ENCODE peak calls at places on chromosomes 16 and 17, in nine cellular contexts. One of them, this sample, is unnamed.

GRCh38 chr16:1308036-1308976 is 1.1 kb upstream of the UBE2I start:
- DNase-seq in ureter: no peak
- DNase-seq in RPMI7951: peak; percentile 61
- DNase-seq in activated CD8-positive, alpha-beta memory T cell treated with anti-CD3 and anti-CD28 coated beads, Interleukin-2, amount 10 ng/mL, durations not matched to agents 7 days and 5 days: no peak
- DNase-seq in stimulated activated CD4-positive, alpha-beta T cell treated with anti-CD3 and anti-CD28 coated beads, Interleukin-1b, Interleukin-23, amount 100 ng/mL, for 24 hours: no peak
- DNase-seq in lower lobe of right lung: no peak
- DNase-seq in activated T-helper 1 cell treated with anti-CD3 and anti-CD28 coated beads, Interleukin-12 subunit alpha, Interleukin-12 subunit beta, Interleukin-2, Interleukin-4 antibody, amounts not matched to agents 30 ng/mL and 10 ng/mL and 1 ng/mL, durations not matched to agents 14 hours and 24 hours and 36 hours: no peak
- DNase-seq in AML-193: no peak
- DNase-seq in testis: no peak
- DNase-seq in this sample: no peak

GRCh38 chr17:360141-360705 is 7.6 kb upstream of the RPH3AL start:
- DNase-seq in activated T-helper 1 cell treated with anti-CD3 and anti-CD28 coated beads, Interleukin-12 subunit alpha, Interleukin-12 subunit beta, Interleukin-2, Interleukin-4 antibody, amounts not matched to agents 30 ng/mL and 10 ng/mL and 1 ng/mL, durations not matched to agents 14 hours and 24 hours and 36 hours: no peak
- DNase-seq in lower lobe of right lung: no peak
- DNase-seq in testis: no peak
- DNase-seq in stimulated activated CD4-positive, alpha-beta T cell treated with anti-CD3 and anti-CD28 coated beads, Interleukin-1b, Interleukin-23, amount 100 ng/mL, for 24 hours: no peak
- DNase-seq in RPMI7951: no peak
- DNase-seq in activated CD8-positive, alpha-beta memory T cell treated with anti-CD3 and anti-CD28 coated beads, Interleukin-2, amount 10 ng/mL, durations not matched to agents 7 days and 5 days: no peak
- DNase-seq in AML-193: no peak
- DNase-seq in ureter: no peak
- DNase-seq in this sample: no peak

GRCh38 chr16:1938316-1938715 is 4.7 kb downstream of the MSRB1 start:
- DNase-seq in ureter: peak; percentile 41
- DNase-seq in AML-193: peak; percentile 63
- DNase-seq in activated T-helper 1 cell treated with anti-CD3 and anti-CD28 coated beads, Interleukin-12 subunit alpha, Interleukin-12 subunit beta, Interleukin-2, Interleukin-4 antibody, amounts not matched to agents 30 ng/mL and 10 ng/mL and 1 ng/mL, durations not matched to agents 14 hours and 24 hours and 36 hours: no peak
- DNase-seq in activated CD8-positive, alpha-beta memory T cell treated with anti-CD3 and anti-CD28 coated beads, Interleukin-2, amount 10 ng/mL, durations not matched to agents 7 days and 5 days: no peak
- DNase-seq in RPMI7951: no peak
- DNase-seq in testis: no peak
- DNase-seq in stimulated activated CD4-positive, alpha-beta T cell treated with anti-CD3 and anti-CD28 coated beads, Interleukin-1b, Interleukin-23, amount 100 ng/mL, for 24 hours: no peak
- DNase-seq in lower lobe of right lung: peak; percentile 73
- DNase-seq in this sample: no peak

GRCh38 chr16:84947022-84947421 is 64.3 kb downstream of the ZDHHC7 start:
- DNase-seq in RPMI7951: no peak
- DNase-seq in stimulated activated CD4-positive, alpha-beta T cell treated with anti-CD3 and anti-CD28 coated beads, Interleukin-1b, Interleukin-23, amount 100 ng/mL, for 24 hours: no peak
- DNase-seq in ureter: peak; percentile 73
- DNase-seq in AML-193: no peak
- DNase-seq in activated CD8-positive, alpha-beta memory T cell treated with anti-CD3 and anti-CD28 coated beads, Interleukin-2, amount 10 ng/mL, durations not matched to agents 7 days and 5 days: no peak
- DNase-seq in testis: peak; percentile 75
- DNase-seq in lower lobe of right lung: no peak
- DNase-seq in activated T-helper 1 cell treated with anti-CD3 and anti-CD28 coated beads, Interleukin-12 subunit alpha, Interleukin-12 subunit beta, Interleukin-2, Interleukin-4 antibody, amounts not matched to agents 30 ng/mL and 10 ng/mL and 1 ng/mL, durations not matched to agents 14 hours and 24 hours and 36 hours: no peak
- DNase-seq in this sample: peak; percentile 34

GRCh38 chr17:72336026-72336803 is 215.4 kb downstream of the SOX9 start:
- DNase-seq in activated CD8-positive, alpha-beta memory T cell treated with anti-CD3 and anti-CD28 coated beads, Interleukin-2, amount 10 ng/mL, durations not matched to agents 7 days and 5 days: no peak
- DNase-seq in activated T-helper 1 cell treated with anti-CD3 and anti-CD28 coated beads, Interleukin-12 subunit alpha, Interleukin-12 subunit beta, Interleukin-2, Interleukin-4 antibody, amounts not matched to agents 30 ng/mL and 10 ng/mL and 1 ng/mL, durations not matched to agents 14 hours and 24 hours and 36 hours: no peak
- DNase-seq in stimulated activated CD4-positive, alpha-beta T cell treated with anti-CD3 and anti-CD28 coated beads, Interleukin-1b, Interleukin-23, amount 100 ng/mL, for 24 hours: no peak
- DNase-seq in AML-193: no peak
- DNase-seq in lower lobe of right lung: no peak
- DNase-seq in RPMI7951: no peak
- DNase-seq in testis: no peak
- DNase-seq in ureter: no peak
- DNase-seq in this sample: no peak

GRCh38 chr17:19672009-19672837 is 23.7 kb downstream of the ALDH3A2 start:
- DNase-seq in activated CD8-positive, alpha-beta memory T cell treated with anti-CD3 and anti-CD28 coated beads, Interleukin-2, amount 10 ng/mL, durations not matched to agents 7 days and 5 days: no peak
- DNase-seq in RPMI7951: peak; percentile 31
- DNase-seq in activated T-helper 1 cell treated with anti-CD3 and anti-CD28 coated beads, Interleukin-12 subunit alpha, Interleukin-12 subunit beta, Interleukin-2, Interleukin-4 antibody, amounts not matched to agents 30 ng/mL and 10 ng/mL and 1 ng/mL, durations not matched to agents 14 hours and 24 hours and 36 hours: no peak
- DNase-seq in AML-193: no peak
- DNase-seq in lower lobe of right lung: no peak
- DNase-seq in testis: no peak
- DNase-seq in stimulated activated CD4-positive, alpha-beta T cell treated with anti-CD3 and anti-CD28 coated beads, Interleukin-1b, Interleukin-23, amount 100 ng/mL, for 24 hours: no peak
- DNase-seq in ureter: peak; percentile 54
- DNase-seq in this sample: peak; percentile 59

GRCh38 chr17:28727727-28728363 is 743 bp upstream of the NEK8 start:
- DNase-seq in stimulated activated CD4-positive, alpha-beta T cell treated with anti-CD3 and anti-CD28 coated beads, Interleukin-1b, Interleukin-23, amount 100 ng/mL, for 24 hours: peak; percentile 81
- DNase-seq in activated CD8-positive, alpha-beta memory T cell treated with anti-CD3 and anti-CD28 coated beads, Interleukin-2, amount 10 ng/mL, durations not matched to agents 7 days and 5 days: peak; percentile 92
- DNase-seq in testis: peak; percentile 56
- DNase-seq in lower lobe of right lung: peak; percentile 64
- DNase-seq in AML-193: peak; percentile 62
- DNase-seq in ureter: peak; percentile 68
- DNase-seq in activated T-helper 1 cell treated with anti-CD3 and anti-CD28 coated beads, Interleukin-12 subunit alpha, Interleukin-12 subunit beta, Interleukin-2, Interleukin-4 antibody, amounts not matched to agents 30 ng/mL and 10 ng/mL and 1 ng/mL, durations not matched to agents 14 hours and 24 hours and 36 hours: peak; percentile 85
- DNase-seq in RPMI7951: peak; percentile 48
- DNase-seq in this sample: no peak

GRCh38 chr17:43584666-43585102 is 38.5 kb upstream of the ETV4 start:
- DNase-seq in activated T-helper 1 cell treated with anti-CD3 and anti-CD28 coated beads, Interleukin-12 subunit alpha, Interleukin-12 subunit beta, Interleukin-2, Interleukin-4 antibody, amounts not matched to agents 30 ng/mL and 10 ng/mL and 1 ng/mL, durations not matched to agents 14 hours and 24 hours and 36 hours: no peak
- DNase-seq in AML-193: no peak
- DNase-seq in RPMI7951: no peak
- DNase-seq in stimulated activated CD4-positive, alpha-beta T cell treated with anti-CD3 and anti-CD28 coated beads, Interleukin-1b, Interleukin-23, amount 100 ng/mL, for 24 hours: no peak
- DNase-seq in lower lobe of right lung: no peak
- DNase-seq in activated CD8-positive, alpha-beta memory T cell treated with anti-CD3 and anti-CD28 coated beads, Interleukin-2, amount 10 ng/mL, durations not matched to agents 7 days and 5 days: no peak
- DNase-seq in testis: no peak
- DNase-seq in ureter: no peak
- DNase-seq in this sample: no peak

GRCh38 chr16:25005445-25006306 is 9.5 kb downstream of the ARHGAP17 start:
- DNase-seq in activated CD8-positive, alpha-beta memory T cell treated with anti-CD3 and anti-CD28 coated beads, Interleukin-2, amount 10 ng/mL, durations not matched to agents 7 days and 5 days: no peak
- DNase-seq in stimulated activated CD4-positive, alpha-beta T cell treated with anti-CD3 and anti-CD28 coated beads, Interleukin-1b, Interleukin-23, amount 100 ng/mL, for 24 hours: no peak
- DNase-seq in testis: no peak
- DNase-seq in ureter: no peak
- DNase-seq in RPMI7951: no peak
- DNase-seq in AML-193: peak; percentile 13
- DNase-seq in activated T-helper 1 cell treated with anti-CD3 and anti-CD28 coated beads, Interleukin-12 subunit alpha, Interleukin-12 subunit beta, Interleukin-2, Interleukin-4 antibody, amounts not matched to agents 30 ng/mL and 10 ng/mL and 1 ng/mL, durations not matched to agents 14 hours and 24 hours and 36 hours: no peak
- DNase-seq in lower lobe of right lung: no peak
- DNase-seq in this sample: no peak

This sample was measured in gastrocnemius medialis.